ENCODE peak calls at places on chromosomes 16 and 17, in four cellular contexts. Z is bronchial epithelial cell, C is A549, E is H1. J is an unnamed sample.

GRCh38 chr17:21171309-21171922 is 42.5 kb downstream of the TMEM11 start:
- DNase-seq in Z (no peak), C (no peak), E (no peak), J (no peak)

GRCh38 chr16:89536886-89537548 is 23.5 kb upstream of the RPL13 start:
- DNase-seq in Z (no peak), E (no peak), C (no peak), J (no peak)

GRCh38 chr17:70242781-70243437 is 73.6 kb downstream of the KCNJ2 start:
- DNase-seq in C (no peak), Z (no peak), E (no peak), J (no peak)

GRCh38 chr16:70444249-70445063 is 5.6 kb upstream of the ST3GAL2 start:
- DNase-seq in Z (no peak), E (no peak), C (no peak), J (no peak)

GRCh38 chr17:57511475-57512123 is 233.5 kb downstream of the CCDC182 start:
- DNase-seq in Z (no peak), E (no peak), C (no peak), J (no peak)

GRCh38 chr16:8862309-8863130 is 6.3 kb downstream of the CARHSP1 start:
- DNase-seq in C (no peak), E (no peak), Z (no peak), J (no peak)

GRCh38 chr17:66661857-66662256 is 173.1 kb upstream of the CACNG5 start:
- DNase-seq in C (no peak), E (no peak), Z (no peak), J (no peak)

GRCh38 chr16:24906199-24906808 is 60.5 kb downstream of the SLC5A11 start:
- DNase-seq in E (no peak), Z (peak), C (peak), J (no peak)

GRCh38 chr17:40415390-40415789 is 2.3 kb downstream of the TOP2A start:
- DNase-seq in E (no peak), C (peak), Z (peak), J (no peak)

GRCh38 chr16:76976101-76976500 is 214.9 kb upstream of the MON1B start:
- DNase-seq in C (no peak), E (no peak), Z (no peak), J (no peak)

GRCh38 chr17:38704645-38705522 is at the start of gene MLLT6:
- DNase-seq in Z (peak), C (peak), E (no peak), J (peak)

GRCh38 chr17:38585805-38586529 is 19.8 kb downstream of the SRCIN1 start:
- DNase-seq in Z (no peak), C (no peak), E (no peak), J (no peak)

DNA sequence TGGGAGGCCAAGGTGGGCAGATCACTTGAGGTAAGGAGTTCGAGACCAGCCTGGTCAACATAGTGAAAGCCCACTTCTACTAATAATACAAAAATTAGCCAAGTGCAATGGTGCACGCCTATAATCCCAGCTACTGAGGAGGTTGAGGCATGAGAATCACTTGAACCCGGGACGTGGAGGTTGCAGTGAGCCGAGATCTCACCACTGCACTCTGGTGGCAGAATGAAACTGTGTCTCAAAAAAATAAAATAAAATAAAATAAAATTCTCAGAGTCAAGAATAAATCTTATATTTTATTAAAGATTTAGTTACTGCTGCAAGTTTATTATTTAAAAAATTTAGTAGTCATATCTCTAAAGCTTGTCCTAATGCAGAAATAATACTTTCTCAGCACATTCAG is 29.7 kb downstream of the ARL4D start:
- DNase-seq in C (no peak), E (no peak), Z (no peak), J (no peak)
- TF ChIP-seq CTCF in C (peak), E (peak), Z (no peak), J (peak)

DNA sequence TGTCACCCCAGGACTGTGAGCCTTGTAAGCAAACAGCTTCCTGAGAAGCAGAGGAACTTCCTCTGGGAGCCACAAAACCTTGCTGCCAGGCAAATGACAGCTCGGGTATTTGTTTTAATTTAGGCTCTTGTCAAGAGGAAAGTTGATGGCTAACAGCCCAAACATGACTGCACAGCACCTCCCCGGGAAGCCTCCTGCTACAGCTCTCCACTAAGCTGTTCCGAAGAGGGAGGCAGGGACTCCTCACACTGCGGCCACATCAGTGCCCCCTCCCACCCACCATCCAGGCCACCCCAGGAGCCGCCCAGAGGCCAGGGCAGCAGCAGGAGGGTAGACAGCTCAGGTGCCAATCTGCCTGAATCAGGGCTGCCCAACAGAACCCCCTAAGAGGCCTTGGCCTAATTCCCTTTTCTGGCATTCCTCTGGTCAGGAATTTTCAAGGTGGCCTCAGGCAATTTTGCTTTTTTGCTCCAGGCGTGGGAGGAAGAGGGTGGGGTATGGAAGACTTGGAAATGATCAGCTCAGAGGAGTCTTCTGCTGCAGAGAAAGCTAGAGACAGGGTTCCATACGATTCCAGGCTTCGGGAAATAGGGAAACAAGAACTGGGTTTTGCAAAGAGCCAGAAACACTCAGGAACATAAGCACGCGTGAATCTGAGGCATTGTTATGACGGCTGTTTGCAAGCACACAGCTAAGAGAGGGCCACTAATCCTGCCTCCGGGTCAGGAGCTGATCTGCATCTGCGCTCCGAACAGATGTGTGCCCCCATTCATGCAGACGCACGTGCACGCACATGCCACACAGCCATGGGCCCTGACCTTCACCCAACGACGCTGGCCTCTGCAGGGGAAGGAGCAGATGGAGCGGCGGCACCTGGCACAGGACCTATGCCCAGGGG is 2.4 kb downstream of the ABR start:
- DNase-seq in Z (no peak), C (no peak), E (no peak), J (no peak)
- TF ChIP-seq CTCF in Z (no peak), C (no peak), E (no peak), J (no peak)

DNA sequence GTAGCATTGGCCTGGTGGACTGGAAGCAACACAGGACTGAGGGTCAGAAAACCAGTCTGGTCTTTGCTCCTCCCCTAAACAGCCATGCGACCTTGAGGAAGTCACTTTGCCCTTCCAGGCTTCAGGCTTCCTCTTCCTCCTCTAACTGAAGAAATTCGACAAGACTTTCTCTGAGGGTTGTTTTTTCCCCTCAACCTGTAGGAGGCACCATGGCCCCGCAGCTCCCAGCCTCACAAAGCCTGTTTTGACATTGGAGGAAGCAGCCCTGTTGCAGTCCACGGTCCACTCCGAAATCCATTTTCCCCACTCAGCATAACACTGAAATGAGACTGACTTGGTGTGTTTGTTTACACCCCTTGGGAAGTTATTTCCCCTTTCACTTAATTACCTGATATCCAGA is 41.2 kb upstream of the PIRT start:
- DNase-seq in E (peak), Z (peak), C (peak), J (peak)
- TF ChIP-seq CTCF in E (peak), Z (peak), C (peak), J (no peak)

GRCh38 chr17:60314423-60314822 is 77.5 kb downstream of the USP32 start:
- DNase-seq in Z (no peak), C (no peak), E (no peak), J (no peak)

GRCh38 chr17:60311936-60312335 is 80.0 kb downstream of the USP32 start:
- DNase-seq in C (no peak), Z (no peak), E (no peak), J (no peak)

GRCh38 chr17:60311186-60311585 is 80.7 kb downstream of the USP32 start:
- DNase-seq in Z (no peak), E (no peak), C (no peak), J (no peak)

GRCh38 chr17:60318830-60319229 is 73.1 kb downstream of the USP32 start:
- DNase-seq in E (no peak), Z (no peak), C (no peak), J (no peak)

GRCh38 chr17:60315650-60316049 is 76.3 kb downstream of the USP32 start:
- DNase-seq in C (peak), Z (no peak), E (no peak), J (no peak)
- TF ChIP-seq CTCF in C (peak), Z (no peak), E (no peak), J (no peak)

GRCh38 chr17:59786536-59787319 is 79.3 kb downstream of the VMP1 start:
- DNase-seq in Z (peak), E (no peak), C (peak), J (peak)
- TF ChIP-seq CTCF in Z (no peak), E (no peak), C (no peak), J (no peak)

DNA sequence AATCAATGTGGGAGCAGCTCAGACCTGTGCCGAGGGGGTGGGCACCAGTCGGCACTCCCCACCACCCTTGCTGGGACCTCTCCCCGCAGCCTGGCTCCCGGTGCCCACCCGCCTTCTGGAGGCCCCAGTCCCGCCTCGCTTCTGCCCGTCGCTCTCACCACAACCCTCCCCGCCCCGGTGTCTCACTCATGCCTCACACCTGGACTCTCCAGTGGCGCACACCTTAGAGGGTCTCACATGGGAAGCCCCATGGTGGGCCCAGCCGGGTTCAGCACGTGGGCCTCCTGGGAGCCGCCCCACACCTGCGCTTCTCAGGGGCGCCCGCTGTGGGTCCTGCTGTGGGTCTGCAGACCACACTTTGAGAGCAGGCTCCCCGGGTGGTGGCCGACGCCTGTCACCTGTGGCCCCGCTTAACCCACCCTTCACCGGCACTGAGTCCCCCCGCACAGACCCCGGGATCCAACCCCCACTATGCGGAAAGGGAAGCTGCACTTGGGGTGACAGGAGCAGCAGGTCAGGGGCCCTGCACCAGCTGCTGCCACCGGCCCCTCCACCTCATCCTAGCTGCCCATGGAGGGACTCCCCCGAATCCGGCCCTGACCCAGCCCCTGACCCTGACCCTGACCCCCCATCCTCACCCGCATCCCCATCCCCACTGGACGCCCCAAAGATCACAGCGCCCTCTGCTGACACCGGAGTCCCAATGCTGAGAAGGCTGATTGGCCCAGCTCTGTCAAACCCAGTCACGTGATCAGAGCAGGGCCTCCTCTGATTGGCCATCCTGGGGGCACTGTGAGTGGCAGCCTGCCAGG is 27.4 kb upstream of the SLC38A10 start:
- DNase-seq in E (peak), C (peak), Z (no peak), J (no peak)
- TF ChIP-seq CTCF in E (peak), C (peak), Z (peak), J (no peak)

J was measured in Calu3.